ENCODE peak calls at places on chromosomes 1 and 21, in four cellular contexts. E, G, X and F are unnamed samples.

GRCh38 chr1:160705176-160705745 is 6.4 kb downstream of the CD48 start:
- DNase-seq in E (no peak), G (no peak), X (no peak), F (no peak)

GRCh38 chr1:230317823-230318819 is 108.0 kb downstream of the PGBD5 start:
- DNase-seq in E (no peak), G (no peak), X (peak), F (no peak)

GRCh38 chr1:108049083-108049819 is 84.3 kb upstream of the VAV3 start:
- DNase-seq in E (peak), G (peak), X (no peak), F (peak)

GRCh38 chr1:222918746-222919477 is 104.1 kb downstream of the DISP1 start:
- DNase-seq in E (no peak), G (no peak), X (no peak), F (no peak)

GRCh38 chr1:31422505-31423319 is 9.7 kb downstream of the SERINC2 start:
- DNase-seq in E (peak), G (peak), X (peak), F (peak)

GRCh38 chr1:44500181-44501021 is 95.3 kb downstream of the RNF220 start:
- DNase-seq in E (no peak), G (peak), X (peak), F (peak)

GRCh38 chr1:2001773-2002411 is 1.7 kb downstream of the CFAP74 start:
- DNase-seq in E (no peak), G (no peak), X (no peak), F (no peak)

GRCh38 chr1:9167638-9168037 is 38.7 kb upstream of the GPR157 start:
- DNase-seq in E (no peak), G (no peak), X (no peak), F (no peak)

GRCh38 chr1:31617917-31618746 is 643 bp downstream of the HCRTR1 start:
- DNase-seq in E (peak), G (peak), X (peak), F (peak)

GRCh38 chr1:181021811-181022434 is 747 bp downstream of the STX6 start:
- DNase-seq in E (peak), G (peak), X (peak), F (peak)

GRCh38 chr1:7808253-7808844 is 24.3 kb downstream of the PER3 start:
- DNase-seq in E (no peak), G (peak), X (peak), F (no peak)

GRCh38 chr21:14995695-14996490 is 68.9 kb downstream of the NRIP1 start:
- DNase-seq in E (no peak), G (no peak), X (no peak), F (no peak)

GRCh38 chr21:33968082-33968997 is 52.7 kb upstream of the ATP5PO start:
- DNase-seq in E (peak), G (peak), X (peak), F (no peak)

GRCh38 chr1:94160811-94161210 is 39.9 kb upstream of the ABCA4 start:
- DNase-seq in E (no peak), G (no peak), X (peak), F (no peak)

GRCh38 chr1:87149166-87150065 is 179.3 kb upstream of the LMO4 start:
- DNase-seq in E (no peak), G (no peak), X (no peak), F (no peak)

GRCh38 chr1:214155987-214156567 is 124.9 kb upstream of the SMYD2 start:
- DNase-seq in E (no peak), G (no peak), X (no peak), F (no peak)

GRCh38 chr1:243944429-243945160 is 94.6 kb upstream of the AKT3 start:
- DNase-seq in E (peak), G (no peak), X (peak), F (peak)

GRCh38 chr1:205711105-205712048 is 31.1 kb upstream of the SLC45A3 start:
- DNase-seq in E (peak), G (peak), X (peak), F (peak)

GRCh38 chr1:37716321-37716720 is 24.0 kb downstream of the CDCA8 start:
- DNase-seq in E (no peak), G (no peak), X (no peak), F (no peak)

GRCh38 chr1:227938911-227939790 is 8.6 kb downstream of the WNT9A start:
- DNase-seq in E (no peak), G (no peak), X (no peak), F (no peak)

GRCh38 chr21:29025328-29025713 is 853 bp downstream of the USP16 start:
- DNase-seq in E (no peak), G (no peak), X (no peak), F (no peak)

GRCh38 chr21:34020005-34020847 is 53.2 kb upstream of the MRPS6 start:
- DNase-seq in E (no peak), G (no peak), X (peak), F (no peak)

GRCh38 chr1:78304766-78305165 is 186.0 kb upstream of the PTGFR start:
- DNase-seq in E (no peak), G (no peak), X (no peak), F (no peak)

GRCh38 chr1:170424346-170424745 is 107.6 kb upstream of the GORAB start:
- DNase-seq in E (no peak), G (no peak), X (no peak), F (no peak)

GRCh38 chr1:226388131-226388530 is 19.8 kb downstream of the PARP1 start:
- DNase-seq in E (no peak), G (no peak), X (no peak), F (no peak)

GRCh38 chr1:46333300-46334029 is 7.1 kb upstream of the NSUN4 start:
- DNase-seq in E (peak), G (no peak), X (peak), F (peak)

GRCh38 chr1:24151175-24151533 is 8.2 kb upstream of the IL22RA1 start:
- DNase-seq in E (no peak), G (no peak), X (peak), F (peak)

DNA sequence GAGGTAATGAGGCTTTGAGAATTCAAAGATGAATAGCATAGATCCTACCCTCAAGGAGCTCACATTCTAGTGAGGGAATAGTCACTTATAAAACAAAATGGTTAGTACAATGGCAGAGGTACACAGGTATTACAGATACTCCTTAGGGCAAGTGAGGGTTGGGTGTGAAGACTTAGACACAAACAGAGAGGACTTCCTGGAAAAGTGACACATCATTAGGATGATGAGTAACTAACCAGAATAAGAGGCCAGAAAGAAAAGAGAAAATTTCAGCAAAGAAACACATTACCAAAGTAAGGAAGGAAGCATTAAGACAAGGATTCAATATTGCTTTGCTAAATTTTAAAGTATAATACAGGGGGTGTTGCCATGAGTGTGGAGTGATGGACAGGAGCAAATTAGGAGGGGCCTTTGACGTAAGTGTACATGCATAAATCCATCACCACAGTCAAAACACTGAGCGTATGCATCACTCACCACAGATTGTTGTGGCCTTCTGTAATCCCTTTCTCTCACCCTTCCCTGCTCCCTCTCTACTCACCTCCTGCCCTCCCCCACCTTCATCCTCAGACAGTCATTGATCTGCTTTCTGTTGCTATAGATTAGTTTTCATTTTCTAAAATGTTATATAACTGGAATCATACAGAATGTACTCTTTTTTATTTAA is 7.9 kb downstream of the CD53 start:
- DNase-seq in E (no peak), G (peak), X (no peak), F (no peak)
- TF ChIP-seq JUN in E (no peak), G (peak), X (no peak), F (no peak)

DNA sequence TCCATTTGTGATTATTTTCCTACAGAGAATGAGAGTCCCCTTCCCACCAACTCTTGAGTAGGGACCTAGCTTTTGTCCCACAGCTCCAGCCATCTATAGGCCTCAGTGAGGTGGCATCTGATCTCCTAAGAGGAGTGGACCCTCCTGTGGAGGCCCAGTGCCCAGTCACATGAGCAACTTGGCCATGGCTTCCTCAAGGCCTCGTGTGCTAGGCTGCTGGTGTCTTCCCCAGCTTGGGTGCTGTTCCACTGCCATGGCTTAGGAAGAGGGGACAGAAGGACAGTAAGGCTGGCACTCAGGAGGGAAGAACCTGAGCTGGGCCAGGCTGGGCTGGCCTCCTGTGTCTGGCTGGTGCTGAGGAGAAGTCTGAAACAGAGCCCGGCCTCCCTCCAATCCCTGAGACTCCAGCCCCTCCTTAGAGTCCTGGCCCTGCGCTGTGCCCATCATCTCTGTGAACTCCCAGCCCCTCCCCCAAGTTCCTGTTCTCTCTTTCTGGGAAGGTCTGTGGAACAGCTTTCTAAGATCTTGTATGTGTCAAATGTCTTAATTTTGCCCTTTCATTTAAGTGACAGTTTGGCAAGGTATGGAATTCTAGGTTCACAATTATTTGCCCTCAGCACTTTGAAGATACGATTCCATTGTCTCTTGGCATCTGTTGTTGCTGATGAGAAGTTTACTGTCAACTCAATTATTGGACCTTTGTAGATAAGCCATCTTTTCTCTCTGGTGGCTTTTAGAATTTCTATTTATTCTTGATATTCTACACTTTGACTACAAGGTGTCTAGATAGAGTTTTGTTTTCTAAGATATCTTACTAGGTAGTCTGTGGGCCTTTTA is 7.1 kb upstream of the KCNQ4 start:
- DNase-seq in E (no peak), G (no peak), X (no peak), F (no peak)
- TF ChIP-seq NR3C1 in E (no peak), G (no peak), X (no peak), F (no peak)

GRCh38 chr1:200778766-200779165 is 40.1 kb downstream of the CAMSAP2 start:
- DNase-seq in E (no peak), G (no peak), X (no peak), F (no peak)

GRCh38 chr1:200774735-200775449 is 36.2 kb downstream of the CAMSAP2 start:
- DNase-seq in E (no peak), G (no peak), X (no peak), F (no peak)

GRCh38 chr1:200779326-200779725 is 40.6 kb downstream of the CAMSAP2 start:
- DNase-seq in E (no peak), G (no peak), X (no peak), F (no peak)

GRCh38 chr1:200775850-200776249 is 37.2 kb downstream of the CAMSAP2 start:
- DNase-seq in E (no peak), G (no peak), X (no peak), F (no peak)

DNA sequence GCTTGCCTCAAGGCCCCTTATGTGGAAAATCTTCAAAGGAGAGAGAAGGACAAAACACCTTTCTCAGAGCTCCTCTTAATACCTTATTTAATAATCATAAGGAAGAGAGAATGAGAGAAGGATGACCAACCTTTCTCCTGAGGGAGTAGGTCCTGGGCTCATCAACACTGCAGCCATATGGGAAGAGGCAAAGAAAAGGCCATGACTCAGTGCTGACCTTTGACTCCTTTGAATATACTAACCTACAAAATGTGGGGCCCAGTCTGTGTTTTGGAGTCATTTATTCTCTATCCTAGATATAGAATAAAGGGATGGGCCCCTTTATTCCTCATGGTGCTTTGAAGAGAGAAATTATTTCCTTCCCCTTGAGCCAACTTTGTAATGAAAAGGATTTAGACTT is 38.3 kb downstream of the CAMSAP2 start:
- DNase-seq in E (no peak), G (no peak), X (peak), F (no peak)
- TF ChIP-seq JUN in E (no peak), G (no peak), X (no peak), F (no peak)

DNA sequence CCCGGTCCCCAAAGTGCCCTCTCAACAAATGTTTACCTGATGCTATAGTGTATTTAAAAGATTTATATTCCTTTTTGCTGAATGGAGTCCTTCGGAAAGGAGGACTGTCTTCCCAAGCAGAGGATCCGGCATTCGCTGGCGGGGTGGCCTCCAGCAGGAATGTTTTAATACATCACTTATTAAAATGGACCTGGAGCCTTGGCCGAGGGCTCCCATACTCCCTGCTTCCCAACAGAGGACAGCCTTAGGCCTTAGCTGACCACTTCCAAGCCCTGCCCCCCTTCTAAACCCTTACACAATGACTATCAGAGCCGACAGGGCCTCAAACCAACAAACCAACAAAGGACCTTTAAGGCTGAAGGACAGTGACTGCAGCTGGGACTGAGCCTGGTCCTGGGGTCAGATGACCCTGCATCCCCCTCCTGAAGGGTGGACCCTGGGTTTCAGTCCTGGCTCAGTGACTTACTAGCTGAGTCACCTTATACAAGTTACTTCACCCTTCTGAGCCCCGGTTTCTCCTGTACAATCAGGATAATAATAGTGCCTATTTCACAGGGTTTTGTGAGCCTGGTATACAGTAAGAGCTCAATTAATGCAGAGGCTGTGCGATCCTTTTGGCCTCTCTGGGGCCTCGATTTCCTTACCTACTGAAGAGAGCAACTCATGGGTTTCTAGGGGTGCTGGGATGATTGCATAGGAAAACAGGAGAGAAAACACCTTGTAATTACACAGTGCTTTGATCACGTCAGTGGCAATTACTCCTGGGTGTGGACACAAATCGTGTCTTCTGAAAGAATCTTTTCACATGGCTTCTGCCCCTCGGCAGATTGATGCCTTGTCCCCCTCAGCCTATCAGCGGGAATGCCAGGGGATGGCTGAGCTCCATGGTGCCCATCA is 5.5 kb downstream of the CAMK2N1 start:
- DNase-seq in E (peak), G (no peak), X (peak), F (no peak)
- TF ChIP-seq NR3C1 in E (no peak), G (no peak), X (no peak), F (no peak)

DNA sequence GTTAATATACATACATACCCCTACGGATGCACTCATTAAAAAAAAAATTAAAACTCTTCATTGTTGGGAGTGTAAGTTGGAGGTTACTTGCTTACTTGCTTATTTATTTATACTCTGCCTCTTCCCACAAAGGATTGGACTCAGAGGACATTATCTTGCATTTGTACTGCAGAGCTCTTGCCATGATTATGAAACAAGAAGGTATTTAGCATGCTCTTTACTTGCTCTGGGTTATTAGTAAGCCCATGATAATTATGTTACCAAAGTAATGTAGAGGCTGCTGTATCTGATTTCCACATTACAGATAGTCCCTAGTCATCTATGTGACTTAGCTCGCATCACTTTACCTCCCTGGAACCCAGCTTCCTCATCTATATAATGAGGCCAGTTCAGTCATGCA is 355.1 kb upstream of the PTBP2 start:
- DNase-seq in E (no peak), G (no peak), X (no peak), F (no peak)
- TF ChIP-seq JUN in E (no peak), G (no peak), X (no peak), F (no peak)

GRCh38 chr1:58155418-58156123 is 391.0 kb downstream of the OMA1 start:
- DNase-seq in E (no peak), G (peak), X (peak), F (peak)
- TF ChIP-seq NR3C1 in E (no peak), G (no peak), X (no peak), F (no peak)

GRCh38 chr1:18283601-18284385 is 176.2 kb downstream of the IGSF21 start:
- DNase-seq in E (no peak), G (no peak), X (no peak), F (no peak)
- TF ChIP-seq JUN in E (no peak), G (no peak), X (no peak), F (no peak)

DNA sequence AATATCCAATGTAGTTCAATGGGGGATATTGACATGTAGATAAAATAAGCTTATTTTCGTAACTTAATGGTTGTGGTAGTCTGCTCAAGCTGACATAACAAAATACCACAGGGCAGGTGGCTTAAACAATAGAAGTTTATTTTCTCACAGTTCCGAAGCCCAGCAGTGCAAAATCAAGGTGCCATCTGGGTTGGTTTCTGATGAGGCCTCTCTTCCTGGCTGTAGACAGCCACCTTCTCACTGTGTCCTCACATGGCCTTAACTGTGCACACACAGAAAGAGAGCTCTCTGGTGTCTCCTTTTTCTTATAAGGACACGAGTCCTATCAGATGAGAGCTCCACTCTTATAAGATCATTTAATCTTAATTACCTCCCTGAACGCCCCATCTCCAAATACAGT is 64.8 kb upstream of the IPO9 start:
- DNase-seq in E (no peak), G (no peak), X (no peak), F (no peak)
- TF ChIP-seq NR3C1 in E (no peak), G (no peak), X (no peak), F (no peak)